ENCODE peak calls at places on chromosomes 12 and 14, in nine cellular contexts. F is ACHN; U is GM19239; Q is heart left ventricle; T is adrenal gland; H is activated T-helper 1 cell treated with anti-CD3 and anti-CD28 coated beads, Interleukin-2, amount 50 U/mL, for 16 hours; G is amniotic stem cell; I is stimulated activated CD4-positive, alpha-beta T cell treated with anti-CD3 and anti-CD28 coated beads, Interleukin-4, amount 100 ng/mL, for 1 hour; M is RWPE2. R is an unnamed sample.

GRCh38 chr12:52053570-52054209 is 2.4 kb downstream of the NR4A1 start:
- DNase-seq in F (no peak), U (no peak), Q (no peak), T (no peak), H (no peak), G (no peak), I (no peak), M (no peak), R (peak)

GRCh38 chr12:57735952-57736742 is 2.4 kb downstream of the AGAP2 start:
- DNase-seq in F (peak), U (no peak), Q (peak), T (no peak), H (no peak), G (no peak), I (no peak), M (no peak), R (peak)

GRCh38 chr12:52677671-52678070 is 2.5 kb downstream of the KRT1 start:
- DNase-seq in F (no peak), U (no peak), Q (no peak), T (no peak), H (no peak), G (no peak), I (no peak), M (no peak), R (no peak)

GRCh38 chr12:47221256-47222023 is 141.7 kb upstream of the AMIGO2 start:
- DNase-seq in F (no peak), U (no peak), Q (no peak), T (no peak), H (no peak), G (no peak), I (no peak), M (no peak), R (no peak)

GRCh38 chr14:54207476-54207875 is 189.3 kb upstream of the CDKN3 start:
- DNase-seq in F (no peak), U (no peak), Q (no peak), T (no peak), H (no peak), G (no peak), I (no peak), M (no peak), R (no peak)

GRCh38 chr12:98106201-98106600 is 409.2 kb upstream of the TMPO start:
- DNase-seq in F (no peak), U (no peak), Q (no peak), T (no peak), H (no peak), G (no peak), I (no peak), M (no peak), R (no peak)

GRCh38 chr14:33555710-33556350 is 395.0 kb downstream of the EGLN3 start:
- DNase-seq in F (no peak), U (no peak), Q (no peak), T (no peak), H (no peak), G (no peak), I (no peak), M (no peak), R (no peak)

GRCh38 chr14:50855558-50855957 is 16.3 kb upstream of the ABHD12B start:
- DNase-seq in F (no peak), U (no peak), Q (no peak), T (no peak), H (no peak), G (no peak), I (no peak), M (no peak), R (no peak)

GRCh38 chr12:12019881-12020280 is 50.9 kb upstream of the BCL2L14 start:
- DNase-seq in F (no peak), U (no peak), Q (no peak), T (no peak), H (no peak), G (no peak), I (no peak), M (no peak), R (no peak)